ENCODE peak calls at places on chromosome 21, in eight cellular contexts. One of them, this sample, is unnamed. For H3K27me3 and H3K36me3, the result is how much of the 10 kb centered on the place peaks cover.

GRCh38 chr21:25385912-25386474 is 221.3 kb downstream of the MRPL39 start:
- DNase-seq in heart left ventricle: no peak
- DNase-seq in K562: peak
- DNase-seq in uterus: no peak
- DNase-seq in vagina: no peak
- DNase-seq in IMR-90: peak
- DNase-seq in ovary: no peak
- DNase-seq in transverse colon: no peak
- DNase-seq in this sample: peak

GRCh38 chr21:39852021-39852721 is 15.1 kb upstream of the PCP4 start:
- DNase-seq in heart left ventricle: no peak
- DNase-seq in transverse colon: no peak
- DNase-seq in vagina: peak
- DNase-seq in K562: no peak
- DNase-seq in IMR-90: no peak
- DNase-seq in ovary: no peak
- DNase-seq in uterus: no peak
- DNase-seq in this sample: no peak

GRCh38 chr21:15682977-15683376 is 46.8 kb upstream of the USP25 start:
- DNase-seq in ovary: no peak
- DNase-seq in uterus: no peak
- DNase-seq in IMR-90: peak
- DNase-seq in K562: no peak
- DNase-seq in heart left ventricle: no peak
- DNase-seq in vagina: no peak
- DNase-seq in transverse colon: no peak
- DNase-seq in this sample: no peak

GRCh38 chr21:45876381-45877159 is 105.0 kb upstream of the COL6A1 start:
- DNase-seq in uterus: peak
- DNase-seq in ovary: no peak
- DNase-seq in IMR-90: no peak
- DNase-seq in vagina: no peak
- DNase-seq in heart left ventricle: no peak
- DNase-seq in K562: no peak
- DNase-seq in transverse colon: no peak
- DNase-seq in this sample: no peak

GRCh38 chr21:46124926-46125845 is 27.3 kb downstream of the COL6A2 start:
- DNase-seq in heart left ventricle: peak
- DNase-seq in K562: no peak
- DNase-seq in ovary: peak
- DNase-seq in vagina: no peak
- DNase-seq in transverse colon: peak
- DNase-seq in IMR-90: no peak
- DNase-seq in uterus: peak
- DNase-seq in this sample: no peak

GRCh38 chr21:31282095-31282709 is 61.9 kb downstream of the TIAM1 start:
- DNase-seq in vagina: no peak
- DNase-seq in K562: peak
- DNase-seq in heart left ventricle: peak
- DNase-seq in ovary: no peak
- DNase-seq in uterus: no peak
- DNase-seq in IMR-90: peak
- DNase-seq in transverse colon: peak
- DNase-seq in this sample: no peak

GRCh38 chr21:40120944-40121575 is 253.8 kb downstream of the PCP4 start:
- DNase-seq in IMR-90: peak
- DNase-seq in vagina: no peak
- DNase-seq in heart left ventricle: no peak
- DNase-seq in transverse colon: no peak
- DNase-seq in ovary: no peak
- DNase-seq in uterus: no peak
- DNase-seq in K562: peak
- DNase-seq in this sample: no peak

GRCh38 chr21:37780991-37781983 is 135.0 kb downstream of the KCNJ6 start:
- DNase-seq in IMR-90: no peak
- DNase-seq in transverse colon: no peak
- DNase-seq in K562: no peak
- DNase-seq in heart left ventricle: no peak
- DNase-seq in vagina: no peak
- DNase-seq in uterus: no peak
- DNase-seq in ovary: no peak
- DNase-seq in this sample: no peak

GRCh38 chr21:27681038-27681437 is 714.1 kb upstream of the ADAMTS5 start:
- DNase-seq in heart left ventricle: no peak
- DNase-seq in transverse colon: no peak
- DNase-seq in K562: no peak
- DNase-seq in vagina: no peak
- DNase-seq in ovary: no peak
- DNase-seq in IMR-90: peak
- DNase-seq in uterus: no peak
- DNase-seq in this sample: no peak

GRCh38 chr21:33644383-33645074 is 2.2 kb downstream of the ITSN1 start:
- DNase-seq in heart left ventricle: no peak
- DNase-seq in ovary: no peak
- DNase-seq in IMR-90: peak
- DNase-seq in K562: no peak
- DNase-seq in uterus: peak
- DNase-seq in transverse colon: no peak
- DNase-seq in vagina: no peak
- DNase-seq in this sample: no peak
- TF ChIP-seq POLR2A in heart left ventricle: no peak
- TF ChIP-seq POLR2A in ovary: no peak
- TF ChIP-seq POLR2A in IMR-90: no peak
- TF ChIP-seq POLR2A in K562: no peak
- TF ChIP-seq POLR2A in uterus: no peak
- TF ChIP-seq POLR2A in transverse colon: no peak
- TF ChIP-seq POLR2A in vagina: no peak
- TF ChIP-seq POLR2A in this sample: no peak

GRCh38 chr21:43653626-43654025 is 5.7 kb downstream of the HSF2BP start:
- DNase-seq in ovary: no peak
- DNase-seq in K562: no peak
- DNase-seq in IMR-90: no peak
- DNase-seq in uterus: no peak
- DNase-seq in transverse colon: no peak
- DNase-seq in heart left ventricle: no peak
- DNase-seq in vagina: no peak
- DNase-seq in this sample: no peak
- H3K27me3 ChIP-seq in ovary: under half
- H3K27me3 ChIP-seq in K562: under half
- H3K27me3 ChIP-seq in IMR-90: under half
- H3K27me3 ChIP-seq in uterus: under half
- H3K27me3 ChIP-seq in transverse colon: under half
- H3K27me3 ChIP-seq in heart left ventricle: under half
- H3K27me3 ChIP-seq in vagina: under half
- H3K27me3 ChIP-seq in this sample: under half

DNA sequence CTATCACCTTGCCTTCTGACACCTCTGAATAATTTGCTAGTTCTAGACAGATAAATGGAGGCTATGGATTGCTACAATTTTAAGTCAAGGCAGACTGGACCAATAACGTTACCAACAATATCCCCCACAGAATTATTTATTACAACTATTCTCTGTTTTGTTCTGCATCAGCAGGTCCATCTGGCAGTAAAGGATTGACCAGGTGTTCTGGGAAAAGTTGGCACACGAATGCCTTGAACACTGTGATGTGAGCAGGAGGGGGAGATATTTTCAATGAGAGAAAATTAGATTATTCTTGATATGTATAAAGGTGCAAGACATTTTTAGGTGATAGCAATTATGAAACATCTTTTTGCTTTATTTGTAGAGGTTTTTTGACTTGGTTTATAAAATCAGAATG is 718.8 kb upstream of the TMPRSS15 start:
- DNase-seq in heart left ventricle: no peak
- DNase-seq in IMR-90: no peak
- DNase-seq in transverse colon: no peak
- DNase-seq in K562: no peak
- DNase-seq in uterus: no peak
- DNase-seq in vagina: no peak
- DNase-seq in ovary: no peak
- DNase-seq in this sample: no peak
- H3K36me3 ChIP-seq in heart left ventricle: under half
- H3K36me3 ChIP-seq in IMR-90: under half
- H3K36me3 ChIP-seq in transverse colon: under half
- H3K36me3 ChIP-seq in K562: under half
- H3K36me3 ChIP-seq in uterus: under half
- H3K36me3 ChIP-seq in vagina: under half
- H3K36me3 ChIP-seq in ovary: under half
- H3K36me3 ChIP-seq in this sample: under half

GRCh38 chr21:17519965-17520364 is 7.1 kb downstream of the CXADR start:
- DNase-seq in transverse colon: no peak
- DNase-seq in uterus: no peak
- DNase-seq in ovary: no peak
- DNase-seq in K562: no peak
- DNase-seq in IMR-90: no peak
- DNase-seq in vagina: no peak
- DNase-seq in heart left ventricle: no peak
- DNase-seq in this sample: no peak

GRCh38 chr21:17513214-17514123 is 626 bp downstream of the CXADR start:
- DNase-seq in transverse colon: peak
- DNase-seq in uterus: peak
- DNase-seq in IMR-90: no peak
- DNase-seq in heart left ventricle: peak
- DNase-seq in vagina: no peak
- DNase-seq in ovary: peak
- DNase-seq in K562: peak
- DNase-seq in this sample: peak

GRCh38 chr21:17519208-17519738 is 6.4 kb downstream of the CXADR start:
- DNase-seq in IMR-90: no peak
- DNase-seq in heart left ventricle: no peak
- DNase-seq in transverse colon: no peak
- DNase-seq in vagina: no peak
- DNase-seq in ovary: no peak
- DNase-seq in uterus: no peak
- DNase-seq in K562: no peak
- DNase-seq in this sample: no peak

GRCh38 chr21:17512245-17513213 is at the start of gene CXADR:
- DNase-seq in heart left ventricle: peak
- DNase-seq in vagina: no peak
- DNase-seq in uterus: peak
- DNase-seq in ovary: peak
- DNase-seq in IMR-90: no peak
- DNase-seq in K562: peak
- DNase-seq in transverse colon: peak
- DNase-seq in this sample: peak

GRCh38 chr21:17514124-17514481 is 1.3 kb downstream of the CXADR start:
- DNase-seq in heart left ventricle: no peak
- DNase-seq in transverse colon: no peak
- DNase-seq in K562: no peak
- DNase-seq in uterus: no peak
- DNase-seq in IMR-90: no peak
- DNase-seq in ovary: no peak
- DNase-seq in vagina: no peak
- DNase-seq in this sample: no peak
- TF ChIP-seq POLR2A in heart left ventricle: no peak
- TF ChIP-seq POLR2A in transverse colon: no peak
- TF ChIP-seq POLR2A in K562: no peak
- TF ChIP-seq POLR2A in uterus: no peak
- TF ChIP-seq POLR2A in IMR-90: no peak
- TF ChIP-seq POLR2A in ovary: no peak
- TF ChIP-seq POLR2A in vagina: no peak
- TF ChIP-seq POLR2A in this sample: no peak

GRCh38 chr21:14080764-14081096 is 130.0 kb downstream of the LIPI start:
- DNase-seq in K562: no peak
- DNase-seq in uterus: no peak
- DNase-seq in heart left ventricle: no peak
- DNase-seq in vagina: no peak
- DNase-seq in ovary: no peak
- DNase-seq in IMR-90: no peak
- DNase-seq in transverse colon: no peak
- DNase-seq in this sample: no peak
- H3K27me3 ChIP-seq in K562: under half
- H3K27me3 ChIP-seq in uterus: under half
- H3K27me3 ChIP-seq in heart left ventricle: under half
- H3K27me3 ChIP-seq in vagina: under half
- H3K27me3 ChIP-seq in ovary: under half
- H3K27me3 ChIP-seq in IMR-90: under half
- H3K27me3 ChIP-seq in transverse colon: under half
- H3K27me3 ChIP-seq in this sample: under half

DNA sequence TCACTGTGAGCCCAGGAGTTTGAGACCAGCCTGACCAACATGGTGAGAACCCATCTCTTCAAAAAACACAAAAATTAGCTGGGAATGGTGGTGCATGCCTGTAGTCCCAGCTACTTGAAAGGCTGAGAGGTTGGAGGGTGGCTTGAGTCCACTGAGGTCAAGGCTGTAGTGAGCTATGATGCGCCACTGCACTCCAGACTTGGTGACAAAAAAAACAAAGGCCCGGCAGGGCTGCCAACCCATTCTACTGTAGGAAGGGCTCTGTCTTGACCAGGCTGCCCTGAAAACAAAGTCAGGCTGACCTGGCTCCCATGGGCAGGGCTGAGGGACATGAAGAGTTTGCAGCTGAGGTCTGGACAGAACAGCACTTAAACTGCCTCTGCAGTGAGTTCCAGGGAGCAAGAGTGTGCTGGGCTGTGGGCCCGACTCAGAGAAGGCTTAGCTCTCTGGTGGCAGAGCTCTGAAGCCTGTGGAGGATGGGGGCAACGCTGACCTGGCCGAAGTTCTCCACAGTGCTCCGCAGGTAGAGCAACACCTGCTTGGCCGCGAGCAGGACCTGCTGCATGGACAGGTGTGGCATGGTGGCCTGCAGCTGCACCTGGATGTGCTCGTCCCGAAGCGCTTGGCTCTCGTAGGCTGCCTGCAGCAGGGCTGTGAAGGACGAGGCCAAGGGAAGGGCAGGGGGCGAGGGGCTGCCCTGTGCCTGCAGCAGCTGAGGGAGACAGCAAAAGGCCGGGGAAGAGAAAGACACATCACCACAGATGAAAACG is 42.4 kb downstream of the URB1 start:
- DNase-seq in IMR-90: no peak
- DNase-seq in transverse colon: no peak
- DNase-seq in vagina: peak
- DNase-seq in K562: no peak
- DNase-seq in ovary: no peak
- DNase-seq in heart left ventricle: no peak
- DNase-seq in uterus: no peak
- DNase-seq in this sample: no peak
- H3K36me3 ChIP-seq in IMR-90: half or more
- H3K36me3 ChIP-seq in transverse colon: under half
- H3K36me3 ChIP-seq in vagina: half or more
- H3K36me3 ChIP-seq in K562: half or more
- H3K36me3 ChIP-seq in ovary: under half
- H3K36me3 ChIP-seq in heart left ventricle: half or more
- H3K36me3 ChIP-seq in uterus: under half
- H3K36me3 ChIP-seq in this sample: under half